ENCODE peak calls at places on chromosomes 4 and X, in eight cellular contexts. One of them, this sample, is unnamed.

GRCh38 chr4:81314897-81315470 is 100.0 kb upstream of the PRKG2 start:
- DNase-seq in stimulated activated CD4-positive, alpha-beta T cell treated with anti-CD3 and anti-CD28 coated beads, Interleukin-4, amount 100 ng/mL, for 48 hours: no peak
- DNase-seq in NCI-H2081: no peak
- DNase-seq in stimulated activated naive CD8-positive, alpha-beta T cell treated with anti-CD3 and anti-CD28 coated beads, Interleukin-15, Interleukin-2, amounts not matched to agents 100 U/mL and 50 U/mL, for 24 hours: no peak
- DNase-seq in aorta: no peak
- DNase-seq in ureter: no peak
- DNase-seq in stimulated activated CD8-positive, alpha-beta memory T cell treated with anti-CD3 and anti-CD28 coated beads, Interleukin-15, amount 100 ng/mL, for 48 hours: no peak
- DNase-seq in pancreas: no peak
- DNase-seq in this sample: no peak

GRCh38 chrX:100098660-100099375 is 311.3 kb downstream of the PCDH19 start:
- DNase-seq in stimulated activated CD4-positive, alpha-beta T cell treated with anti-CD3 and anti-CD28 coated beads, Interleukin-4, amount 100 ng/mL, for 48 hours: no peak
- DNase-seq in NCI-H2081: no peak
- DNase-seq in stimulated activated naive CD8-positive, alpha-beta T cell treated with anti-CD3 and anti-CD28 coated beads, Interleukin-15, Interleukin-2, amounts not matched to agents 100 U/mL and 50 U/mL, for 24 hours: no peak
- DNase-seq in aorta: no peak
- DNase-seq in ureter: no peak
- DNase-seq in stimulated activated CD8-positive, alpha-beta memory T cell treated with anti-CD3 and anti-CD28 coated beads, Interleukin-15, amount 100 ng/mL, for 48 hours: no peak
- DNase-seq in pancreas: no peak
- DNase-seq in this sample: no peak

GRCh38 chr4:48779095-48779997 is 733 bp downstream of the FRYL start:
- DNase-seq in stimulated activated CD4-positive, alpha-beta T cell treated with anti-CD3 and anti-CD28 coated beads, Interleukin-4, amount 100 ng/mL, for 48 hours: peak
- DNase-seq in NCI-H2081: peak
- DNase-seq in stimulated activated naive CD8-positive, alpha-beta T cell treated with anti-CD3 and anti-CD28 coated beads, Interleukin-15, Interleukin-2, amounts not matched to agents 100 U/mL and 50 U/mL, for 24 hours: peak
- DNase-seq in aorta: peak
- DNase-seq in ureter: peak
- DNase-seq in stimulated activated CD8-positive, alpha-beta memory T cell treated with anti-CD3 and anti-CD28 coated beads, Interleukin-15, amount 100 ng/mL, for 48 hours: peak
- DNase-seq in pancreas: peak
- DNase-seq in this sample: no peak

GRCh38 chrX:45400380-45400779 is 199.7 kb upstream of the DIPK2B start:
- DNase-seq in stimulated activated CD4-positive, alpha-beta T cell treated with anti-CD3 and anti-CD28 coated beads, Interleukin-4, amount 100 ng/mL, for 48 hours: no peak
- DNase-seq in NCI-H2081: no peak
- DNase-seq in stimulated activated naive CD8-positive, alpha-beta T cell treated with anti-CD3 and anti-CD28 coated beads, Interleukin-15, Interleukin-2, amounts not matched to agents 100 U/mL and 50 U/mL, for 24 hours: no peak
- DNase-seq in aorta: no peak
- DNase-seq in ureter: no peak
- DNase-seq in stimulated activated CD8-positive, alpha-beta memory T cell treated with anti-CD3 and anti-CD28 coated beads, Interleukin-15, amount 100 ng/mL, for 48 hours: no peak
- DNase-seq in pancreas: no peak
- DNase-seq in this sample: no peak

GRCh38 chr4:35965300-35965699 is 279.0 kb downstream of the ARAP2 start:
- DNase-seq in stimulated activated CD4-positive, alpha-beta T cell treated with anti-CD3 and anti-CD28 coated beads, Interleukin-4, amount 100 ng/mL, for 48 hours: no peak
- DNase-seq in NCI-H2081: no peak
- DNase-seq in stimulated activated naive CD8-positive, alpha-beta T cell treated with anti-CD3 and anti-CD28 coated beads, Interleukin-15, Interleukin-2, amounts not matched to agents 100 U/mL and 50 U/mL, for 24 hours: no peak
- DNase-seq in aorta: no peak
- DNase-seq in ureter: no peak
- DNase-seq in stimulated activated CD8-positive, alpha-beta memory T cell treated with anti-CD3 and anti-CD28 coated beads, Interleukin-15, amount 100 ng/mL, for 48 hours: no peak
- DNase-seq in pancreas: no peak
- DNase-seq in this sample: no peak

GRCh38 chr4:157763490-157763889 is 409.3 kb downstream of the GASK1B start:
- DNase-seq in stimulated activated CD4-positive, alpha-beta T cell treated with anti-CD3 and anti-CD28 coated beads, Interleukin-4, amount 100 ng/mL, for 48 hours: no peak
- DNase-seq in NCI-H2081: no peak
- DNase-seq in stimulated activated naive CD8-positive, alpha-beta T cell treated with anti-CD3 and anti-CD28 coated beads, Interleukin-15, Interleukin-2, amounts not matched to agents 100 U/mL and 50 U/mL, for 24 hours: no peak
- DNase-seq in aorta: no peak
- DNase-seq in ureter: no peak
- DNase-seq in stimulated activated CD8-positive, alpha-beta memory T cell treated with anti-CD3 and anti-CD28 coated beads, Interleukin-15, amount 100 ng/mL, for 48 hours: no peak
- DNase-seq in pancreas: no peak
- DNase-seq in this sample: no peak

GRCh38 chrX:54509401-54509800 is 13.4 kb upstream of the FGD1 start:
- DNase-seq in stimulated activated CD4-positive, alpha-beta T cell treated with anti-CD3 and anti-CD28 coated beads, Interleukin-4, amount 100 ng/mL, for 48 hours: no peak
- DNase-seq in NCI-H2081: no peak
- DNase-seq in stimulated activated naive CD8-positive, alpha-beta T cell treated with anti-CD3 and anti-CD28 coated beads, Interleukin-15, Interleukin-2, amounts not matched to agents 100 U/mL and 50 U/mL, for 24 hours: no peak
- DNase-seq in aorta: no peak
- DNase-seq in ureter: no peak
- DNase-seq in stimulated activated CD8-positive, alpha-beta memory T cell treated with anti-CD3 and anti-CD28 coated beads, Interleukin-15, amount 100 ng/mL, for 48 hours: no peak
- DNase-seq in pancreas: no peak
- DNase-seq in this sample: no peak

GRCh38 chrX:1466232-1466661 is 13.5 kb upstream of the ASMTL start:
- DNase-seq in stimulated activated CD4-positive, alpha-beta T cell treated with anti-CD3 and anti-CD28 coated beads, Interleukin-4, amount 100 ng/mL, for 48 hours: no peak
- DNase-seq in NCI-H2081: no peak
- DNase-seq in stimulated activated naive CD8-positive, alpha-beta T cell treated with anti-CD3 and anti-CD28 coated beads, Interleukin-15, Interleukin-2, amounts not matched to agents 100 U/mL and 50 U/mL, for 24 hours: peak
- DNase-seq in aorta: no peak
- DNase-seq in ureter: peak
- DNase-seq in stimulated activated CD8-positive, alpha-beta memory T cell treated with anti-CD3 and anti-CD28 coated beads, Interleukin-15, amount 100 ng/mL, for 48 hours: no peak
- DNase-seq in pancreas: no peak
- DNase-seq in this sample: no peak

GRCh38 chr4:80015407-80016189 is 57.4 kb downstream of the ANTXR2 start:
- DNase-seq in stimulated activated CD4-positive, alpha-beta T cell treated with anti-CD3 and anti-CD28 coated beads, Interleukin-4, amount 100 ng/mL, for 48 hours: no peak
- DNase-seq in NCI-H2081: no peak
- DNase-seq in stimulated activated naive CD8-positive, alpha-beta T cell treated with anti-CD3 and anti-CD28 coated beads, Interleukin-15, Interleukin-2, amounts not matched to agents 100 U/mL and 50 U/mL, for 24 hours: no peak
- DNase-seq in aorta: no peak
- DNase-seq in ureter: no peak
- DNase-seq in stimulated activated CD8-positive, alpha-beta memory T cell treated with anti-CD3 and anti-CD28 coated beads, Interleukin-15, amount 100 ng/mL, for 48 hours: no peak
- DNase-seq in pancreas: no peak
- DNase-seq in this sample: no peak

GRCh38 chr4:84451546-84451945 is 47.5 kb downstream of the NKX6-1 start:
- DNase-seq in stimulated activated CD4-positive, alpha-beta T cell treated with anti-CD3 and anti-CD28 coated beads, Interleukin-4, amount 100 ng/mL, for 48 hours: no peak
- DNase-seq in NCI-H2081: no peak
- DNase-seq in stimulated activated naive CD8-positive, alpha-beta T cell treated with anti-CD3 and anti-CD28 coated beads, Interleukin-15, Interleukin-2, amounts not matched to agents 100 U/mL and 50 U/mL, for 24 hours: no peak
- DNase-seq in aorta: no peak
- DNase-seq in ureter: no peak
- DNase-seq in stimulated activated CD8-positive, alpha-beta memory T cell treated with anti-CD3 and anti-CD28 coated beads, Interleukin-15, amount 100 ng/mL, for 48 hours: no peak
- DNase-seq in pancreas: no peak
- DNase-seq in this sample: no peak

GRCh38 chr4:112895785-112896184 is 153.7 kb upstream of the ANK2 start:
- DNase-seq in stimulated activated CD4-positive, alpha-beta T cell treated with anti-CD3 and anti-CD28 coated beads, Interleukin-4, amount 100 ng/mL, for 48 hours: no peak
- DNase-seq in NCI-H2081: no peak
- DNase-seq in stimulated activated naive CD8-positive, alpha-beta T cell treated with anti-CD3 and anti-CD28 coated beads, Interleukin-15, Interleukin-2, amounts not matched to agents 100 U/mL and 50 U/mL, for 24 hours: no peak
- DNase-seq in aorta: no peak
- DNase-seq in ureter: no peak
- DNase-seq in stimulated activated CD8-positive, alpha-beta memory T cell treated with anti-CD3 and anti-CD28 coated beads, Interleukin-15, amount 100 ng/mL, for 48 hours: no peak
- DNase-seq in pancreas: no peak
- DNase-seq in this sample: no peak